ENCODE peak calls at places on chromosome 21, in ten cellular contexts. T is right atrium auricular region, L is neural crest cell, X is tibial nerve, I is AG10803, N is heart left ventricle, Q is Peyer's patch, R is tibial artery, O is GM10248, V is IMR-90. B is an unnamed sample.

GRCh38 chr21:33991091-33991490 is 75.5 kb upstream of the ATP5PO start:
- DNase-seq in L (no peak), X (no peak), O (no peak), V (no peak), N (no peak), I (peak; percentile 14), Q (no peak), R (no peak), T (no peak), B (no peak)

GRCh38 chr21:8993284-8993942 is 1528.0 kb upstream of the TPTE start:
- DNase-seq in N (no peak), T (no peak), O (no peak), L (no peak), I (no peak), X (no peak), V (no peak), R (no peak), Q (no peak), B (no peak)

GRCh38 chr21:43957629-43958362 is 54.3 kb upstream of the TRAPPC10 start:
- DNase-seq in T (no peak), V (no peak), R (no peak), O (peak; percentile 69), X (no peak), N (no peak), L (no peak), I (no peak), Q (no peak), B (no peak)

GRCh38 chr21:34839070-34839820 is 170.5 kb downstream of the CLIC6 start:
- DNase-seq in V (no peak), L (no peak), R (no peak), Q (no peak), I (no peak), T (no peak), X (no peak), N (no peak), O (no peak), B (no peak)

GRCh38 chr21:42668620-42669019 is 15.2 kb downstream of the PDE9A start:
- DNase-seq in T (no peak), V (no peak), R (no peak), N (no peak), I (no peak), L (no peak), O (no peak), Q (no peak), X (no peak), B (no peak)

GRCh38 chr21:42309753-42310213 is 5.4 kb downstream of the TFF3 start:
- DNase-seq in I (no peak), T (no peak), N (no peak), L (peak; percentile 80), V (peak; percentile 5), Q (peak; percentile 89), O (peak; percentile 84), X (peak; percentile 60), R (no peak), B (peak; percentile 86)

GRCh38 chr21:39715804-39716397 is 29.1 kb upstream of the IGSF5 start:
- DNase-seq in L (peak; percentile 63), R (peak; percentile 50), Q (no peak), T (no peak), O (peak; percentile 23), X (peak; percentile 61), N (peak; percentile 34), V (peak; percentile 32), I (peak; percentile 40), B (peak; percentile 68)

GRCh38 chr21:33268736-33269441 is 2.7 kb downstream of the IL10RB start:
- DNase-seq in I (no peak), X (no peak), T (no peak), Q (peak; percentile 96), L (no peak), R (no peak), V (no peak), N (peak; percentile 35), O (peak; percentile 63), B (peak; percentile 47)

GRCh38 chr21:41333752-41334151 is 17.2 kb downstream of the FAM3B start:
- DNase-seq in X (no peak), O (no peak), V (no peak), I (no peak), T (no peak), R (no peak), N (no peak), L (no peak), Q (no peak), B (no peak)

GRCh38 chr21:45095505-45095904 is 21.1 kb downstream of the ADARB1 start:
- DNase-seq in N (no peak), I (no peak), L (no peak), V (no peak), X (no peak), O (no peak), Q (no peak), T (no peak), R (no peak), B (no peak)

GRCh38 chr21:31872452-31873274 is at the start of gene HUNK:
- DNase-seq in R (no peak), L (peak; percentile 59), V (peak; percentile 54), T (no peak), X (no peak), I (peak; percentile 56), Q (peak; percentile 75), O (no peak), N (no peak), B (peak; percentile 28)

GRCh38 chr21:32524010-32524719 is 61.2 kb downstream of the TCP10L start:
- DNase-seq in T (peak; percentile 81), I (peak; percentile 86), X (no peak), N (peak; percentile 70), O (no peak), R (peak; percentile 41), L (no peak), Q (no peak), V (peak; percentile 83), B (no peak)

DNA sequence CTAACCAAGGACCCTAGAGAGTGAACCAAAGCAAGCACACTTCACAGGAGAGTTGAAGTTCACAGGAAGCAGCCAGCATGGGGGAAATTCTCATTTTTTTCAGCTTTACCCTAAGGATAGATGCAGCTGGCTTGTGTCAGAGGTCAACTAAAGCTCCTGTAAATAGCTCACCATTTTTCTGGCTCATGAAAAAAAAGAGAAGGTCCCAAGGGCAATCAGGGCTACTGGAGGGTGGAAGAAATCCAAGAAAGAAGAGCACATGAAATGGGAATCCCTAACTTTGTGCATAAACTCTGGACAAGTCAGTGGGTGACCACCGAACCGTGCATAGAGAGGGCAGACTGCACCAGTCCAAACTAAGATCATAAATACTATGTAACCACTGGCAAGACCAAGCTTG is 58.4 kb downstream of the KCNJ15 start:
- DNase-seq in O (no peak), N (no peak), X (no peak), I (no peak), L (no peak), T (no peak), Q (no peak), V (no peak), R (no peak), B (no peak)
- TF ChIP-seq CTCF in O (no peak), N (no peak), X (no peak), I (no peak), L (no peak), T (no peak), Q (no peak), V (no peak), R (no peak), B (no peak)

GRCh38 chr21:16195476-16195875 is 465.7 kb downstream of the USP25 start:
- DNase-seq in L (no peak), I (peak; percentile 61), X (no peak), T (no peak), R (no peak), V (peak; percentile 70), Q (no peak), N (no peak), O (no peak), B (no peak)

GRCh38 chr21:16194851-16195251 is 465.1 kb downstream of the USP25 start:
- DNase-seq in L (peak; percentile 16), I (peak; percentile 17), R (no peak), Q (no peak), O (no peak), X (peak; percentile 33), T (no peak), N (no peak), V (peak; percentile 17), B (no peak)

GRCh38 chr21:16195896-16196443 is 466.2 kb downstream of the USP25 start:
- DNase-seq in Q (no peak), T (no peak), V (no peak), O (no peak), X (no peak), I (no peak), L (no peak), R (no peak), N (no peak), B (no peak)

GRCh38 chr21:16192900-16193299 is 463.1 kb downstream of the USP25 start:
- DNase-seq in I (peak; percentile 42), L (no peak), X (no peak), R (peak; percentile 21), V (peak; percentile 20), Q (no peak), O (no peak), T (peak; percentile 59), N (no peak), B (no peak)

DNA sequence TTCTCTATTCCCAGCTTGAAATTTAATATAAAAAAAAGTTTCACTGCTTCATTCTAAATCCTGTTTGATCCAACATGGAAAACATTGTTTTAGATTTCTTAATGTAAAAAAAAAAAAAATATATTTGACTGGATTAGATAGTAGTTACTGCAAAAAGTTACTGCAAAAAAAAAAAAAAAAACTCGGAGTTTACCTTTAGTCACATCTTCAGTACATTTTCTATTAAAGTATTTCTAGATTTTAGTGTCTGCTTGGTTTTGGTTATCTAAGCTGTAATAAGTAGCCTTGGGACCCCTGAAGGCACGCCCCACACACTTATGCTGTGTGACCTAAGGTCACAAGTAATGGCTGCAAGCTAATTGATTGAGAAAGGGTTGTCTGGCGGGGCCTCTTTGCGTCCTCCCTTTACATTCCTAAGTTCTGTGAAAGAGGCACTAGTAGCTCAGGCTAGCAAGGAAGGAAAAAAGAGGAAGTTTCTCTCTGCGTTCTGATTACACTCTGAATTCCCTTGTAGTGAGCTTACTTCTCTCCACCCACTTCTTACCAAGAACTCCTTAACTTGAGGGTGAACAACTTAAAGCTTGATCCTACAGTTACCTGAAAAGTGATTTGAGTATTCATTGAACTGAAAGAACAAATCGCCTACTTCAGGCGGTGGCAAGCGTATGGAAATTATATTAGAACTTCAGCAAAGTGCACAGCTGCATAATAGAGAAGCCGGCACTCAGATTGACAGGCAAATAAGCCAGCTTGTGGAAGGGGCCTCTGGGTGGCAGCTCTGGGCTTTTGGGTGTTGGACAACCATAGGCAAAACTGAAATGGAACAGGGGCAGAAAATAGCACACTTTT is 464.2 kb downstream of the USP25 start:
- DNase-seq in V (peak; percentile 79), R (peak; percentile 77), L (peak; percentile 22), Q (no peak), O (no peak), N (peak; percentile 67), T (peak; percentile 84), I (peak; percentile 79), X (peak; percentile 70), B (peak; percentile 15)
- TF ChIP-seq CTCF in V (no peak), R (peak; percentile 33), L (no peak), Q (no peak), O (peak; percentile 14), N (peak; percentile 38), T (peak; percentile 57), I (peak; percentile 51), X (peak; percentile 10), B (no peak)

GRCh38 chr21:35940074-35940927 is 120.0 kb downstream of the SETD4 start:
- DNase-seq in V (peak; percentile 81), I (peak; percentile 81), N (peak; percentile 42), L (peak; percentile 29), Q (no peak), O (peak; percentile 21), T (peak; percentile 61), X (peak; percentile 56), R (peak; percentile 28), B (peak; percentile 9)
- TF ChIP-seq CTCF in V (peak; percentile 88), I (peak; percentile 86), N (peak; percentile 78), L (peak; percentile 75), Q (no peak), O (peak; percentile 68), T (peak; percentile 76), X (peak; percentile 80), R (peak; percentile 59), B (no peak)

GRCh38 chr21:37396855-37397254 is 30.3 kb downstream of the DYRK1A start:
- DNase-seq in R (no peak), Q (no peak), T (no peak), N (no peak), I (no peak), L (no peak), O (no peak), V (no peak), X (no peak), B (no peak)
- TF ChIP-seq CTCF in R (no peak), Q (no peak), T (no peak), N (no peak), I (no peak), L (no peak), O (no peak), V (no peak), X (no peak), B (no peak)